ENCODE peak calls at places on chromosomes 11 and 22, in four cellular contexts. F, Y, D and R are unnamed samples.

GRCh38 chr11:61972796-61973602 is 5.6 kb upstream of the FTH1 start:
- DNase-seq in F (no peak), Y (no peak), D (no peak), R (no peak)

GRCh38 chr22:26477341-26477731 is 6.2 kb downstream of the HPS4 start:
- DNase-seq in F (no peak), Y (no peak), D (no peak), R (no peak)

GRCh38 chr11:130653838-130654601 is 205.6 kb downstream of the ADAMTS15 start:
- DNase-seq in F (no peak), Y (no peak), D (peak; percentile 91), R (no peak)

GRCh38 chr22:17117890-17118289 is 3.3 kb downstream of the TMEM121B start:
- DNase-seq in F (no peak), Y (no peak), D (no peak), R (no peak)

GRCh38 chr11:12868315-12869073 is 140.6 kb upstream of the RASSF10 start:
- DNase-seq in F (no peak), Y (no peak), D (no peak), R (no peak)

GRCh38 chr11:129013737-129014475 is 71.2 kb upstream of the TP53AIP1 start:
- DNase-seq in F (no peak), Y (no peak), D (no peak), R (no peak)

GRCh38 chr11:66883021-66883968 is 26.4 kb downstream of the LRFN4 start:
- DNase-seq in F (peak; percentile 81), Y (no peak), D (no peak), R (peak; percentile 80)

GRCh38 chr22:44947029-44947428 is 62.8 kb downstream of the PHF21B start:
- DNase-seq in F (no peak), Y (no peak), D (no peak), R (no peak)

GRCh38 chr11:10413268-10413667 is 41.8 kb upstream of the AMPD3 start:
- DNase-seq in F (no peak), Y (no peak), D (no peak), R (no peak)

GRCh38 chr22:50064453-50064852 is 6.4 kb upstream of the TTLL8 start:
- DNase-seq in F (no peak), Y (no peak), D (no peak), R (no peak)

GRCh38 chr22:45688606-45689080 is 17.0 kb downstream of the ATXN10 start:
- DNase-seq in F (no peak), Y (no peak), D (no peak), R (no peak)

GRCh38 chr11:1228183-1228821 is 5.4 kb downstream of the MUC5B start:
- DNase-seq in F (no peak), Y (no peak), D (peak; percentile 78), R (no peak)

GRCh38 chr11:118171274-118172062 is 5.0 kb downstream of the SCN2B start:
- DNase-seq in F (peak; percentile 82), Y (peak; percentile 36), D (peak; percentile 90), R (peak; percentile 85)

GRCh38 chr22:41900652-41901312 is 14.1 kb downstream of the SHISA8 start:
- DNase-seq in F (no peak), Y (no peak), D (no peak), R (no peak)

GRCh38 chr11:45247433-45247832 is 38.7 kb downstream of the SYT13 start:
- DNase-seq in F (no peak), Y (no peak), D (no peak), R (no peak)

GRCh38 chr22:29784451-29785361 is 17.5 kb downstream of the UQCR10 start:
- DNase-seq in F (no peak), Y (no peak), D (no peak), R (no peak)

GRCh38 chr11:61869636-61870428 is 21.5 kb downstream of the FADS3 start:
- DNase-seq in F (no peak), Y (no peak), D (no peak), R (peak; percentile 38)

GRCh38 chr11:7524831-7525230 is 11.0 kb downstream of the PPFIBP2 start:
- DNase-seq in F (no peak), Y (no peak), D (no peak), R (no peak)

GRCh38 chr11:8839957-8840945 is 70.7 kb upstream of the AKIP1 start:
- DNase-seq in F (peak; percentile 9), Y (no peak), D (no peak), R (peak; percentile 29)

GRCh38 chr11:78156081-78156844 is 16.8 kb upstream of the ALG8 start:
- DNase-seq in F (no peak), Y (no peak), D (no peak), R (no peak)

GRCh38 chr22:26045051-26045450 is 124.2 kb upstream of the SEZ6L start:
- DNase-seq in F (no peak), Y (no peak), D (no peak), R (no peak)

GRCh38 chr11:73415854-73416615 is 39.8 kb downstream of the RELT start:
- DNase-seq in F (no peak), Y (no peak), D (no peak), R (no peak)

GRCh38 chr11:30197869-30198268 is 32.9 kb upstream of the FSHB start:
- DNase-seq in F (no peak), Y (no peak), D (no peak), R (no peak)

GRCh38 chr11:30192620-30193019 is 38.2 kb upstream of the FSHB start:
- DNase-seq in F (no peak), Y (no peak), D (no peak), R (no peak)

DNA sequence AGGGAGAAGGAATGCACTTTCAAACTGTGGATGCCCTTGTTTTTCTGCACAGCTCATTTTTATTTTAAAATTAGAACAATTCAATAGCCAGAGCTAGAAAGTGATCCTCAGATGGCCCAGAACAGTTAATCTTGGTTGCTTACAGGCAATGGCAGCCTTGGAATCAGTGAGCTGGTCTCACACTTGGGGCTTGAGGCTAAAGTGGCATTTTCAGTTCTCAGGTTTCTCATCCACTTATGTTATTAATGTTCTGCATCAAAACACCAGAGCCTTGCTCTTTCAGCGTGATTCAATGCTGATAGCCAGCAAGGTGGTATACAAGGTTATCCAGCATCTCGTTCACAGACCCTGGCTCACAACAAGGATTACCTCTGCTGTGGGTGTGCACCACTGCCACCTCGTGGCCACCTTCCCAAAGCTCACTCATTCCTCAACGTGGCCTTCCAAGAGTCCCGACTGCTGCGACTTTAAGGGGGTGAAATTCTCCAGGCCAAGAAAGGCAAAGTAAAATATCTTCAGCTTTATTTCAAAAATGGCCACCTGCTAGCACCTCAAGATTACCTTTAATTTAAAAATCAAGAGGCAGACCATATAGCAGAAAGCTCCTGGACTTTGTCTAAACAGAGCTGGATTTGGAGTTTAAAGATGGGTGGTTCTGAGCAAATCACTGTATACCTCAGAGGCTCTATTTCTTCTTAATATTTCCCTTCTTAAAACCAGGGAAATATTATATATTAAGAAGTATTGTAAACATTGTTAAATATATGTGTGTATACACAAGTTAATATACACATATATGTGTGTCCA is 34.2 kb upstream of the FSHB start:
- DNase-seq in F (peak; percentile 78), Y (peak; percentile 42), D (no peak), R (peak; percentile 73)
- TF ChIP-seq CTCF in F (peak; percentile 74), Y (no peak), D (no peak), R (peak; percentile 84)

DNA sequence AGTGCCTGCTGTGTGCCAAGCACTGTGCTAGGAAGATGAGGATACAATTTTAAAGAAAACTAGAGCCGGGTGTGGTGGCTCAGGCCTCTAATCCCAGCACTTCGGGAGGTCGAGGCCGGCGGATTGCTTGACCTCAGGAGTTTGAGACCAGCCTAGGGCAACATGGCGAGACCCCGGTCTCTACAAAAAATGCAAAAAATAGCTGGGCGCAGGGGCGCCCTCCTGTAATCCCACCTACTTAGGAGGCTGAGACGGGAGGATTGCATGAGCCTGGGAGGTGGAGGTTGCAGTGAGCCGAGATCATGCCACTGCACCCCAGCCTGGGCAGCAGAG is 8.3 kb downstream of the TPBGL start:
- DNase-seq in F (no peak), Y (no peak), D (no peak), R (no peak)
- TF ChIP-seq CTCF in F (no peak), Y (no peak), D (no peak), R (peak; percentile 17)

DNA sequence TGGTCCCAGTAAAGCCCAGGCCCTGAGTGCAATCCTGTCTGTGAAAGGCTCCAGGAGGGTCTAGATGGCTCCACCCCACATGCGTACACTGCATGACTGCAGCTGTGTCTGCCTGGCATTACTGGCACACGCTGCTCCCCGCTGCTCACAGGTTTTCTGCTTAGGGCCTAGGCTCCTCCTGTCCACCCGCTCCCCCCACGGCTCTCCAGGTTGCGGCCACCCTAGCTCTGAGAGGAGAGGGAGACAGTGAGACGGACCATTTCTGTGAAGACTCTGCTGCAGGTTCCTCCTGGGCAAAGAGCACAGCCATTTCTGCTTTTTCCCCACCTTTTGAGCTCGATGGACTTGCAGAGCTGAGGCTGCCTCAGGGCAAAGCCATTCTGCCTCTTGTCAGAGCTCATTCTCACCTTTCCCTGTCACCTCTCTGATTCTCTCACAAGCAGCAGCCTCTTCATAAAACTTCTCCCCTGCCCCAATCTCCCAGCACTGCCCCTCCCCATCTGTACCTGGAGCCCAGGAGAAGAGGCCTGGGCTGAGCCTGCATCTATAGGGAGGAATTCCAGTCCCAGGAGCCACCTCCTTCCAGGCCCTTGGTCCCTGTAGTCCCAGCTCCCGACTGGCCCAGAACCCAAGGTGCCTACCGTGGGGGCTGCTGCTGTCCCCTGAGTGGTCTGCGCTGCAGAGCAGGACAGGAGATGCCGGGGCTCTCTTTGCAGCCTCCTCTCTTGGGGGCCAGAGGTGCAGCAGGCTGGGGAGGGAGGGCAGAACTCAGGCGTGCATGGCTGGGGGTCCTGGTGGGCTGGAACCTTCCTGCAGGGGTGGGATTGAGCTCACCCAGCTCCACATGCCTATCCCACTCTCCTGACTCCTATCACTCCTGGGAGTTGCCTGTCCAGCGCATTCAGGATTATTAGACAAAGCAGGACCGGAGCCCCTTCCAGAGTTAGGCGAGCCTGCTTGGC is 433.7 kb upstream of the B3GAT1 start:
- DNase-seq in F (no peak), Y (no peak), D (no peak), R (no peak)
- TF ChIP-seq CTCF in F (no peak), Y (no peak), D (no peak), R (no peak)

DNA sequence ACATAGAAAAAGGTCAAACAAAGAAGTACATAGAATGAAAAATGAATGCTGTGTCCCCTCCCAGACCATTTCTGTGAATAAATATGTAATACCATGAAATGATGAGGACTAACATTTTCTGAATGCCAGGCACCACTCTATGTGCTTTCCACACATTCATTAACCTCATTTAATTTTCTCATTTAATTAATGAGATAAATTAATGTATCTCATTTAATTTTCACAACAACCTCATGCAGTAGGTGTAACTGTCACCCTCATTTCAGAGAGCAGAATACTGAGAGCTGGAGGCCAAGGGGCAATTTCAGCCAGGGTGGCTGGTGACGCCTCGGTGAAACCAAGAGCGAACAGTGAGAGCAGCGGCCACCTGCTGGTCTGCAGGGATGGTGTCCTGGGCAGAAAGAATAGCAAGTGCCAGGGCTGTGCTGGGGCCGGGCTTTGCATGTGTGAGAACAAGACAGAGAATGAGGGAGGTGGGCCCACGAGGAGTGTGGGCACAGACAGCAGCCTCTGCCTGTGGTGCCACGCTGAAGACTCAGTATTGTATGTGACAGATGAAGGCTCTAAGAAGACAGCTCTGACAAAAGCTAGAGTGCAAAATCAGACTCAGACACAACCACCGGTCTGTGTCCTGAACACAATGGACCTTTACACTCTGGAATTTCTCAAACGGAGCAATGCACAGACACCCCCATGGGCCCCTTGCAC is 1.8 kb upstream of the SERPIND1 start:
- DNase-seq in F (peak; percentile 24), Y (no peak), D (no peak), R (peak; percentile 27)
- TF ChIP-seq CTCF in F (no peak), Y (no peak), D (no peak), R (peak; percentile 52)